ENCODE peak calls at places on chromosomes 1 and 21, in ten cellular contexts. K is osteocyte, A is mucosa of descending colon, V is esophagus squamous epithelium, R is hepatocyte, S is heart right ventricle, W is tibial nerve, L is cardiac fibroblast, G is cardiac muscle cell, O is transverse colon. C is an unnamed sample.

GRCh38 chr21:26110703-26111102 is 59.9 kb downstream of the APP start:
- DNase-seq in G (no peak), O (no peak), A (no peak), V (no peak), S (no peak), L (no peak), W (no peak), R (no peak), K (no peak), C (no peak)

GRCh38 chr1:173562813-173563212 is 40.1 kb downstream of the SLC9C2 start:
- DNase-seq in S (no peak), O (no peak), A (no peak), G (no peak), K (no peak), R (no peak), W (no peak), L (no peak), V (no peak), C (peak; percentile 2)

GRCh38 chr1:10904396-10905358 is 107.8 kb upstream of the TARDBP start:
- DNase-seq in A (no peak), O (no peak), R (no peak), W (no peak), V (no peak), L (peak; percentile 54), K (no peak), S (no peak), G (peak; percentile 65), C (no peak)

GRCh38 chr1:220874201-220874655 is 5.0 kb upstream of the HLX start:
- DNase-seq in O (peak; percentile 50), S (peak; percentile 79), W (peak; percentile 67), V (no peak), L (peak; percentile 74), A (peak; percentile 72), R (peak; percentile 69), G (peak; percentile 70), K (no peak), C (peak; percentile 50)

GRCh38 chr1:86218859-86219258 is 62.3 kb upstream of the COL24A1 start:
- DNase-seq in W (no peak), R (no peak), V (no peak), S (no peak), A (no peak), K (no peak), L (no peak), G (no peak), O (no peak), C (no peak)

GRCh38 chr1:230809205-230809990 is 58.9 kb downstream of the C1orf198 start:
- DNase-seq in G (no peak), A (no peak), R (no peak), K (peak; percentile 59), L (no peak), W (no peak), S (no peak), V (no peak), O (no peak), C (no peak)

GRCh38 chr1:15916417-15916816 is 59.5 kb downstream of the ZBTB17 start:
- DNase-seq in R (no peak), W (no peak), A (no peak), S (no peak), K (no peak), L (no peak), O (no peak), G (no peak), V (no peak), C (no peak)

GRCh38 chr1:110671323-110671722 is 3.4 kb downstream of the KCNA3 start:
- DNase-seq in L (no peak), K (no peak), S (no peak), O (no peak), V (no peak), G (no peak), W (no peak), R (no peak), A (no peak), C (no peak)

GRCh38 chr1:15141933-15142647 is 11.5 kb upstream of the TMEM51 start:
- DNase-seq in W (no peak), R (no peak), G (no peak), V (no peak), A (no peak), K (no peak), S (peak; percentile 54), O (no peak), L (peak; percentile 70), C (no peak)

GRCh38 chr1:160534823-160535605 is 12.0 kb upstream of the SLAMF6 start:
- DNase-seq in R (no peak), W (no peak), L (no peak), S (no peak), V (no peak), O (no peak), A (no peak), G (no peak), K (no peak), C (no peak)
- TF ChIP-seq CTCF in R (no peak), W (no peak), L (no peak), S (no peak), V (no peak), O (no peak), A (no peak), G (no peak), K (no peak), C (no peak)

DNA sequence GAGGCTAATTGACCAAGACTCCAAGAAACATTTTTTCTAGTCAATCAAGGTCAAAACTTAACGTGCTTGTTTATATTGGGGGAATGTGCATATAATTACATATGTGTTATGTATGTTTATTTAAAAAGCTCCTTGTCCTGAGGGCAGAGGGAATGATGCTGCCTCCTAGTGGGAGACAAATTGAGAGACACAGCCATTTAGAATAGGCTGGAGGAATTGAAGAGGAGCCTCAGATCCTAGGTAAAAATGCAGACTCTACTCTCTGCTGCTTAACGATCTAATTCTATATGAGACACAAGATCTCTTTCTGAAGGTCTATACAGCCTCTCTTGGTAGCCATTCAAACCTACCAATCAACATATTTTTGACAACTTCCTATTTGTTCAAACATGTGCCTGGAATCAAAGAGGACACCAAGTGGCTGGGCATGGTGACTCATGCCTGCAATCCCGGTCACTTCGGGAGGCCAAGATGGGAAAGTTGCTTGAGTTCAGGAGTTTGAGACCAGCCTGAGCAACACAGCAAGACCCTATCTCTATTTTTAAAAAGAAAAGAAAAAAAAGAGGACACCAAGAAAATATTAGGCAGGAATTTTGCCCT is 136.6 kb upstream of the ZNF648 start:
- DNase-seq in W (no peak), S (no peak), O (no peak), A (peak; percentile 31), K (no peak), R (no peak), V (no peak), L (no peak), G (no peak), C (no peak)
- TF ChIP-seq CTCF in W (no peak), S (peak; percentile 36), O (peak; percentile 25), A (no peak), K (peak; percentile 37), R (peak; percentile 19), V (peak; percentile 29), L (no peak), G (no peak), C (peak; percentile 22)

DNA sequence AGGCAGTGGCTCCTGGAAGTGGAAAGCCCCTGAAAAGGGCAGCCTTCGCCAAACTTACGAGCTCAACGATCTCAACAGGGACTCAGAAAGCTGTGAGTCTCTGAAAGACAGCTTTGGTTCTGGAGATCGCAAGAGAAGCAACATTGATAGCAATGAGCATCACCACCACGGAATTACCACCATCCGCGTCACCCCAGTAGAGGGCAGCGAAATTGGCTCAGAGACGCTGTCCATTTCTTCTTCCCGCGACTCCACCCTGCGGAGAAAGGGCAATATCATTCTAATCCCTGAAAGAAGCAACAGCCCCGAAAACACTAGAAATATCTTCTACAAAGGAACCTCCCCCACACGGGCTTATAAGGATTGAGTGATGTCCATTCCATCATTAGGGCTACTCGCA is 42.4 kb downstream of the PLPPR4 start:
- DNase-seq in W (no peak), S (no peak), O (no peak), L (no peak), A (no peak), K (no peak), V (no peak), G (no peak), R (no peak), C (no peak)
- TF ChIP-seq CTCF in W (no peak), S (no peak), O (no peak), L (no peak), A (no peak), K (no peak), V (no peak), G (no peak), R (no peak), C (no peak)

GRCh38 chr1:183956559-183957188 is 80.9 kb downstream of the COLGALT2 start:
- DNase-seq in L (peak; percentile 78), W (peak; percentile 44), O (peak; percentile 30), V (no peak), K (no peak), G (no peak), A (peak; percentile 26), R (no peak), S (no peak), C (no peak)
- TF ChIP-seq CTCF in L (peak; percentile 44), W (no peak), O (no peak), V (no peak), K (peak; percentile 36), G (peak; percentile 38), A (no peak), R (no peak), S (no peak), C (no peak)

GRCh38 chr1:23692308-23692871 is 784 bp downstream of the RPL11 start:
- DNase-seq in S (no peak), A (peak; percentile 6), K (no peak), V (no peak), L (no peak), R (no peak), O (no peak), G (no peak), W (no peak), C (no peak)
- TF ChIP-seq CTCF in S (no peak), A (no peak), K (no peak), V (no peak), L (no peak), R (no peak), O (no peak), G (no peak), W (no peak), C (no peak)

GRCh38 chr1:156767879-156768608 is 709 bp downstream of the PRCC start:
- DNase-seq in R (peak; percentile 38), W (no peak), S (peak; percentile 40), L (peak; percentile 12), K (no peak), V (no peak), O (peak; percentile 26), A (peak; percentile 45), G (peak; percentile 31), C (no peak)

GRCh38 chr1:156768610-156769295 is 1.4 kb downstream of the PRCC start:
- DNase-seq in S (no peak), G (no peak), O (no peak), A (no peak), L (no peak), R (peak; percentile 37), V (no peak), W (no peak), K (no peak), C (no peak)

GRCh38 chr1:156765664-156766063 is 1.7 kb upstream of the PRCC start:
- DNase-seq in S (no peak), O (no peak), L (no peak), A (no peak), G (no peak), V (no peak), W (no peak), K (no peak), R (no peak), C (no peak)

GRCh38 chr1:156766288-156767100 is 841 bp upstream of the PRCC start:
- DNase-seq in S (no peak), W (no peak), R (peak; percentile 41), A (no peak), K (no peak), L (peak; percentile 11), V (no peak), O (no peak), G (no peak), C (no peak)

GRCh38 chr1:156767101-156767878 is at the start of gene PRCC:
- DNase-seq in A (peak; percentile 97), V (peak; percentile 95), W (peak; percentile 97), S (peak; percentile 99), K (peak; percentile 99), G (peak; percentile 99), L (peak; percentile 100), O (peak; percentile 98), R (peak; percentile 99), C (peak; percentile 88)
- TF ChIP-seq CTCF in A (no peak), V (no peak), W (no peak), S (no peak), K (no peak), G (no peak), L (no peak), O (no peak), R (no peak), C (no peak)